ENCODE peak calls at places on chromosomes 2 and 18, in five cellular contexts. V, W, D, G and Z are unnamed samples.

GRCh38 chr18:475202-475624 is 25.3 kb downstream of the COLEC12 start:
- DNase-seq in V (no peak), W (peak; percentile 29), D (no peak), G (no peak), Z (peak; percentile 82)

GRCh38 chr2:196836440-196836839 is 27.3 kb upstream of the C2orf66 start:
- DNase-seq in V (no peak), W (no peak), D (peak; percentile 46), G (no peak), Z (no peak)

GRCh38 chr2:10475221-10475722 is 27.1 kb upstream of the ODC1 start:
- DNase-seq in V (no peak), W (no peak), D (no peak), G (no peak), Z (peak; percentile 81)

GRCh38 chr18:51721388-51721787 is 523.9 kb upstream of the MEX3C start:
- DNase-seq in V (no peak), W (no peak), D (no peak), G (no peak), Z (no peak)

GRCh38 chr2:3387011-3387410 is 7.5 kb downstream of the TRAPPC12 start:
- DNase-seq in V (no peak), W (no peak), D (no peak), G (no peak), Z (no peak)

GRCh38 chr2:71564361-71564760 is 111.0 kb downstream of the DYSF start:
- DNase-seq in V (no peak), W (no peak), D (no peak), G (no peak), Z (no peak)

GRCh38 chr2:195863564-195863963 is 205.1 kb downstream of the DNAH7 start:
- DNase-seq in V (no peak), W (no peak), D (no peak), G (no peak), Z (no peak)

GRCh38 chr2:241943209-241943850 is 73.8 kb downstream of the RTP5 start:
- DNase-seq in V (no peak), W (no peak), D (no peak), G (no peak), Z (peak; percentile 30)

GRCh38 chr18:74530584-74530862 is 3.8 kb upstream of the CNDP1 start:
- DNase-seq in V (no peak), W (no peak), D (no peak), G (no peak), Z (no peak)

GRCh38 chr2:164260506-164260905 is 360.8 kb downstream of the GRB14 start:
- DNase-seq in V (no peak), W (no peak), D (no peak), G (no peak), Z (no peak)

GRCh38 chr2:43041661-43042360 is 184.6 kb downstream of the ZFP36L2 start:
- DNase-seq in V (peak; percentile 91), W (peak; percentile 77), D (peak; percentile 88), G (no peak), Z (peak; percentile 97)

GRCh38 chr18:74012954-74013630 is 134.5 kb downstream of the FBXO15 start:
- DNase-seq in V (no peak), W (no peak), D (no peak), G (no peak), Z (no peak)

GRCh38 chr2:74024216-74024615 is 39.5 kb downstream of the TET3 start:
- DNase-seq in V (no peak), W (no peak), D (no peak), G (no peak), Z (no peak)

GRCh38 chr2:36650031-36650430 is 46.5 kb upstream of the VIT start:
- DNase-seq in V (peak; percentile 24), W (no peak), D (peak; percentile 76), G (peak; percentile 57), Z (peak; percentile 88)

GRCh38 chr2:216606551-216607527 is 26.4 kb upstream of the IGFBP2 start:
- DNase-seq in V (peak; percentile 6), W (no peak), D (no peak), G (peak; percentile 59), Z (no peak)

GRCh38 chr18:28594034-28594433 is 417.1 kb upstream of the CDH2 start:
- DNase-seq in V (no peak), W (no peak), D (peak; percentile 88), G (no peak), Z (no peak)

GRCh38 chr2:128775401-128776285 is 457.0 kb upstream of the HS6ST1 start:
- DNase-seq in V (no peak), W (no peak), D (no peak), G (no peak), Z (peak; percentile 30)

GRCh38 chr2:96952976-96953610 is 33.3 kb downstream of the FAM178B start:
- DNase-seq in V (no peak), W (no peak), D (no peak), G (no peak), Z (peak; percentile 58)

GRCh38 chr2:82355622-82356021 is 2051.1 kb upstream of the LRRTM1 start:
- DNase-seq in V (no peak), W (no peak), D (no peak), G (no peak), Z (no peak)

GRCh38 chr2:241974096-241974495 is 104.6 kb downstream of the RTP5 start:
- DNase-seq in V (no peak), W (no peak), D (no peak), G (no peak), Z (no peak)

GRCh38 chr2:209619782-209620181 is 151.8 kb upstream of the UNC80 start:
- DNase-seq in V (no peak), W (no peak), D (no peak), G (peak; percentile 92), Z (no peak)

GRCh38 chr2:205748660-205749059 is 66.4 kb downstream of the NRP2 start:
- DNase-seq in V (no peak), W (peak; percentile 44), D (peak; percentile 96), G (no peak), Z (no peak)

GRCh38 chr2:67476808-67477790 is 80.0 kb downstream of the ETAA1 start:
- DNase-seq in V (peak; percentile 18), W (no peak), D (peak; percentile 41), G (peak; percentile 86), Z (no peak)

GRCh38 chr2:236758406-236758805 is 188.8 kb downstream of the ACKR3 start:
- DNase-seq in V (no peak), W (no peak), D (no peak), G (no peak), Z (no peak)

GRCh38 chr18:54052732-54053131 is 171.7 kb downstream of the MBD2 start:
- DNase-seq in V (no peak), W (no peak), D (no peak), G (no peak), Z (no peak)

DNA sequence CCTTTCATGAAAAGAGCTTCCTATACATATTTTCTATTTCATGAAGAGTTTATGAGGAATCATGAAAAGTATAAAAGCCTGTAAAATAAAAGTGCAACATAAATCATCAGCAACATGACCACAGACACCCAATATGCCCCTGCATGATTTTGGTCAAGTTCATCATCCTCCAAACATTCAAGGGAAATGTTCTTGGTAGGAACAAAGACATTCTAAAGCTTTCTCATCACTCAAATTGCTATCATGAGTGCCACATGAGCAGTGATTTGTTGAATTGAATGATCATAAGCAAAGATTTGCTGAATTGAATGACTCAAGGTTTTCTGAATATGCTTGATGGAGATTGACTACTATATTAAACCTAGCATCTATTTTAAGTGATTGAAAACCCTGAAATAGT is 172.2 kb downstream of the MBD2 start:
- DNase-seq in V (no peak), W (no peak), D (peak; percentile 53), G (no peak), Z (no peak)
- H3K36me3 ChIP-seq in V (no peaks in the 10 kb centered on the region), W (no peaks in the 10 kb centered on the region), D (no peaks in the 10 kb centered on the region), G (no peaks in the 10 kb centered on the region), Z (no peaks in the 10 kb centered on the region)

DNA sequence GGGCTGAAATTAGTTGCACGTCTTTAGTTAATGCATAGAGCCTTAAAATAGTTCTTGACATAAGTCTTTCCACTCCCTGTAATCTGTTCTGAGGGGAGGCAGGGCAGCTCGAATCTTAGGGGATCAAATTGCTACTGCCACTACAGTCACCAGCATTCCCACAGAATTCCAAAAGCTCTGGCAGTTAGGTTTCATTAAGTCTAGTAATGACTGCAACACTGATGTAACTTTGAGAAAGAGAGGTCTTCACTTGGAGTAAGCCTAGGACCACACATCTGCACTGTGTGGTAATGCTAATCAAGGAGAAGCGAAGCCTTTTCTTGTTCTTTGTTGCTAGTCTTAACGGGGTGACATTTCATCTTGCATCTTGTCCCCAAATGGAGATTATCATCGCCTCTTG is 19.3 kb upstream of the NCK2 start:
- DNase-seq in V (no peak), W (no peak), D (no peak), G (no peak), Z (no peak)
- H2AFZ ChIP-seq in V (no peak overlapping the region), W (no peak overlapping the region), D (no peak overlapping the region), G (no peak overlapping the region), Z (no peak overlapping the region)

DNA sequence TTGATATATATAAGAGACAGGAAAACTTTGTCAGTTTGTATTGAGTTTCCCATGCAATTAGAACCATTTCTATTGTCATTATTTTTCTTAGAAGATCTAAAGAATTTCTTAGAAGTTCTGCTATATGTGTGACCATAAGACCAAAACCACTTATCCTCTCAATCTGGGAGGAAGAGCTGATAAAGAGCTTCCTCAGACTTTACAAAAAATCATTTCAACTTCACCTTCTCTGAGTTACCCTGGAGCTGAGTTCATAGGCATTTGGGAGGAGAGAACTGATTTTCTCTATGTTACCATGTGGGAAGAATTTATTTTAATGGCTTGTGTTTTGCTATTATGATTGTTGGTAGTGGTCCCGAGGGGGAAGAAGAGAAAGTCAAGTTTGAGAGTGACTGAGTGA is 329.3 kb downstream of the GPD2 start:
- DNase-seq in V (no peak), W (no peak), D (no peak), G (no peak), Z (no peak)
- H3K36me3 ChIP-seq in V (no peaks in the 10 kb centered on the region), W (no peaks in the 10 kb centered on the region), D (no peaks in the 10 kb centered on the region), G (no peaks in the 10 kb centered on the region), Z (no peaks in the 10 kb centered on the region)

DNA sequence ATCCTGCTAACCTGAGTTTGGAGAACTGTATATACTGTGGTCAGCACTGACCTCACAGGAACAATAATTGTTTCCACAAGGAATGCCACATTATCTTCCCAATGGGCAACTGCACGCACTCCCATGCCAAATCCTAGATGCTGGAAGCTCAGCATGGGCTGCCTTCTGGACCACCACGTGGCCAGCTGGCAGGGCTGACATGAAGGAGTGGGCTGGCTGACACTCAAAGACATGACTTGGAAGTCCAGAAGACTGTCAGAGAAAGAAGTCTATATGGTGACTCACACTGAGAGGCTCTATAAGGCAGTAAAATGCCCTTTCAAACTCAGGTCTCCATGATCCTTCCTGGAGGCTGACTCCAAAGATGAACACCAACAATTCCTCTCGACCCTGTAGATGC is 98.4 kb upstream of the RNF152 start:
- DNase-seq in V (no peak), W (no peak), D (peak; percentile 24), G (no peak), Z (no peak)
- H2AFZ ChIP-seq in V (no peak overlapping the region), W (no peak overlapping the region), D (peak overlapping the region; percentile 62), G (no peak overlapping the region), Z (peak overlapping the region; percentile 26)

GRCh38 chr2:121359170-121359569 is 74.2 kb upstream of the TFCP2L1 start:
- DNase-seq in V (no peak), W (no peak), D (no peak), G (no peak), Z (no peak)
- H3K36me3 ChIP-seq in V (peaks cover 67% of the 10 kb centered on the region), W (peaks cover 14% of the 10 kb centered on the region), D (peaks cover 18% of the 10 kb centered on the region), G (peaks cover 38% of the 10 kb centered on the region), Z (peaks cover 23% of the 10 kb centered on the region)